ENCODE peak calls at places on chromosomes 13 and 19, in seven cellular contexts. W is osteocyte; J is CD4-positive, alpha-beta T cell; U is dorsolateral prefrontal cortex; F is aorta; O is stimulated activated CD8-positive, alpha-beta memory T cell treated with anti-CD3 and anti-CD28 coated beads, Interleukin-7, amount 100 ng/mL, for 1 hour; E is AG08396. M is an unnamed sample.

GRCh38 chr13:34748078-34748477 is 194.0 kb upstream of the NBEA start:
- DNase-seq in W (no peak), J (no peak), U (peak; percentile 16), F (no peak), O (no peak), E (no peak), M (peak; percentile 14)

GRCh38 chr19:37304190-37304883 is 66.6 kb upstream of the ZNF527 start:
- DNase-seq in W (no peak), J (no peak), U (peak; percentile 43), F (peak; percentile 87), O (no peak), E (peak; percentile 45), M (no peak)

GRCh38 chr13:110318920-110319319 is 11.8 kb downstream of the COL4A2 start:
- DNase-seq in W (no peak), J (no peak), U (no peak), F (no peak), O (no peak), E (no peak), M (no peak)

GRCh38 chr13:48653074-48654054 is at the start of gene CYSLTR2:
- DNase-seq in W (no peak), J (peak; percentile 11), U (no peak), F (no peak), O (no peak), E (no peak), M (no peak)

GRCh38 chr13:32726374-32727037 is 140.3 kb downstream of the PDS5B start:
- DNase-seq in W (no peak), J (no peak), U (no peak), F (no peak), O (no peak), E (no peak), M (no peak)

GRCh38 chr19:945401-946252 is 19.8 kb downstream of the ARID3A start:
- DNase-seq in W (no peak), J (no peak), U (no peak), F (no peak), O (no peak), E (no peak), M (no peak)

GRCh38 chr19:36001605-36002004 is 6.6 kb downstream of the SDHAF1 start:
- DNase-seq in W (no peak), J (no peak), U (no peak), F (no peak), O (no peak), E (no peak), M (no peak)

GRCh38 chr13:111171629-111172028 is 56.5 kb downstream of the ARHGEF7 start:
- DNase-seq in W (no peak), J (no peak), U (no peak), F (no peak), O (no peak), E (no peak), M (no peak)

GRCh38 chr19:42985588-42985987 is 40.7 kb downstream of the PSG11 start:
- DNase-seq in W (no peak), J (no peak), U (no peak), F (no peak), O (no peak), E (no peak), M (no peak)

GRCh38 chr13:28606466-28606865 is 52.5 kb upstream of the POMP start:
- DNase-seq in W (no peak), J (no peak), U (no peak), F (no peak), O (no peak), E (no peak), M (no peak)

GRCh38 chr13:35771898-35772297 is 295.4 kb upstream of the MAB21L1 start:
- DNase-seq in W (no peak), J (no peak), U (no peak), F (no peak), O (no peak), E (peak; percentile 79), M (no peak)

GRCh38 chr13:114101325-114101821 is 31.1 kb downstream of the RASA3 start:
- DNase-seq in W (no peak), J (no peak), U (no peak), F (peak; percentile 82), O (no peak), E (peak; percentile 53), M (no peak)

GRCh38 chr13:113554333-113554700 is 30.2 kb upstream of the TFDP1 start:
- DNase-seq in W (no peak), J (no peak), U (no peak), F (peak; percentile 26), O (no peak), E (no peak), M (no peak)

GRCh38 chr13:73168226-73168992 is 109.6 kb downstream of the KLF5 start:
- DNase-seq in W (no peak), J (no peak), U (no peak), F (no peak), O (no peak), E (no peak), M (no peak)

GRCh38 chr13:106310450-106310849 is 225.0 kb downstream of the EFNB2 start:
- DNase-seq in W (no peak), J (no peak), U (no peak), F (no peak), O (no peak), E (no peak), M (no peak)

GRCh38 chr13:50708461-50708860 is 135.0 kb downstream of the DLEU7 start:
- DNase-seq in W (no peak), J (no peak), U (no peak), F (no peak), O (no peak), E (no peak), M (no peak)

GRCh38 chr19:13277104-13277809 is 127.0 kb downstream of the IER2 start:
- DNase-seq in W (no peak), J (peak; percentile 51), U (no peak), F (peak; percentile 71), O (peak; percentile 17), E (peak; percentile 77), M (no peak)

GRCh38 chr19:58001895-58002369 is 688 bp downstream of the ZNF606 start:
- DNase-seq in W (no peak), J (peak; percentile 11), U (no peak), F (no peak), O (no peak), E (peak; percentile 47), M (no peak)

GRCh38 chr19:29806098-29806866 is 5.5 kb upstream of the CCNE1 start:
- DNase-seq in W (no peak), J (no peak), U (no peak), F (peak; percentile 81), O (no peak), E (peak; percentile 54), M (no peak)

GRCh38 chr13:83151308-83151660 is 731.0 kb downstream of the SLITRK1 start:
- DNase-seq in W (no peak), J (no peak), U (no peak), F (no peak), O (no peak), E (no peak), M (no peak)

GRCh38 chr13:53124568-53125094 is 96.0 kb downstream of the OLFM4 start:
- DNase-seq in W (no peak), J (no peak), U (no peak), F (no peak), O (no peak), E (no peak), M (no peak)

GRCh38 chr13:109835321-109835720 is 48.9 kb upstream of the IRS2 start:
- DNase-seq in W (no peak), J (no peak), U (no peak), F (no peak), O (no peak), E (no peak), M (peak; percentile 11)

GRCh38 chr13:50014404-50014803 is 840 bp upstream of the KCNRG start:
- DNase-seq in W (no peak), J (no peak), U (no peak), F (no peak), O (no peak), E (no peak), M (no peak)

GRCh38 chr13:27632214-27632613 is 10.5 kb downstream of the POLR1D start:
- DNase-seq in W (no peak), J (no peak), U (no peak), F (no peak), O (no peak), E (no peak), M (no peak)

GRCh38 chr13:51715613-51716012 is 88.3 kb downstream of the DHRS12 start:
- DNase-seq in W (no peak), J (no peak), U (no peak), F (no peak), O (no peak), E (no peak), M (no peak)

GRCh38 chr19:33501957-33502356 is 19.6 kb downstream of the PEPD start:
- DNase-seq in W (no peak), J (no peak), U (no peak), F (peak; percentile 43), O (no peak), E (no peak), M (no peak)